ENCODE peak calls at places on chromosomes 13 and 19, in ten cellular contexts. Q is NCI-H1436, H is GF-D8, G is GM23248, R is Kasumi-1, J is endothelial cell of umbilical vein, O is left lung, I is mucosa of descending colon, F is fibroblast of mammary gland, P is nephron progenitor cell. T is an unnamed sample.

GRCh38 chr19:10271543-10272086 is 695 bp downstream of the ICAM1 start:
- DNase-seq in J (peak), O (no peak), I (peak), F (no peak), H (peak), Q (no peak), G (peak), R (no peak), P (no peak), T (no peak)

GRCh38 chr19:7762719-7763293 is at the start of gene CLEC4M:
- DNase-seq in Q (no peak), P (no peak), J (no peak), R (no peak), H (no peak), G (no peak), I (no peak), F (no peak), O (no peak), T (no peak)

GRCh38 chr13:113666324-113666660 is 727 bp upstream of the GRK1 start:
- DNase-seq in O (no peak), R (no peak), G (no peak), J (no peak), H (no peak), P (no peak), Q (no peak), F (no peak), I (peak), T (no peak)

GRCh38 chr19:4284176-4284958 is 5.3 kb downstream of the SHD start:
- DNase-seq in J (no peak), O (no peak), Q (no peak), P (peak), R (no peak), G (peak), F (no peak), I (peak), H (no peak), T (no peak)

GRCh38 chr19:2927032-2927430 is 17.7 kb downstream of the ZNF77 start:
- DNase-seq in I (no peak), R (no peak), H (no peak), G (no peak), O (no peak), Q (no peak), F (no peak), P (no peak), J (no peak), T (no peak)

GRCh38 chr13:72508392-72508791 is 219.0 kb downstream of the MZT1 start:
- DNase-seq in G (no peak), H (no peak), P (no peak), I (no peak), Q (no peak), O (no peak), J (no peak), F (no peak), R (no peak), T (no peak)

GRCh38 chr19:5091576-5092215 is 122.8 kb downstream of the KDM4B start:
- DNase-seq in G (peak), P (peak), O (no peak), I (no peak), R (no peak), H (no peak), Q (no peak), J (no peak), F (peak), T (no peak)

GRCh38 chr13:25352230-25352629 is 19.5 kb upstream of the ATP8A2 start:
- DNase-seq in G (no peak), O (no peak), Q (no peak), P (no peak), R (no peak), J (no peak), I (no peak), H (no peak), F (no peak), T (no peak)

GRCh38 chr19:18206018-18206417 is 2.2 kb upstream of the RAB3A start:
- DNase-seq in H (no peak), F (no peak), G (no peak), O (no peak), R (no peak), I (no peak), P (no peak), Q (no peak), J (no peak), T (no peak)

GRCh38 chr13:84844473-84844872 is 954.7 kb downstream of the SLITRK6 start:
- DNase-seq in I (no peak), J (no peak), R (peak), F (no peak), Q (peak), O (no peak), H (no peak), P (no peak), G (no peak), T (peak)

GRCh38 chr19:32976223-32976805 is 4.3 kb downstream of the FAAP24 start:
- DNase-seq in P (peak), Q (peak), O (no peak), R (peak), I (peak), H (peak), J (peak), F (peak), G (peak), T (peak)

GRCh38 chr19:19597809-19598306 is 20.6 kb downstream of the PBX4 start:
- DNase-seq in P (no peak), H (no peak), Q (no peak), G (no peak), J (no peak), O (no peak), I (no peak), F (no peak), R (no peak), T (no peak)

T was measured in NCI-H2107.